ENCODE peak calls at places on chromosome 15, in eight cellular contexts. D, F, O, V, Z, L, S and M are unnamed samples.

GRCh38 chr15:48395532-48396011 is 64.3 kb downstream of the DUT start:
- DNase-seq in D (no peak), F (no peak), O (no peak), V (no peak), Z (no peak), L (no peak), S (peak; percentile 52), M (no peak)

GRCh38 chr15:74438206-74438605 is 4.4 kb upstream of the SEMA7A start:
- DNase-seq in D (no peak), F (no peak), O (no peak), V (no peak), Z (no peak), L (no peak), S (no peak), M (no peak)

GRCh38 chr15:93359780-93360161 is 270.8 kb upstream of the RGMA start:
- DNase-seq in D (no peak), F (no peak), O (no peak), V (no peak), Z (no peak), L (no peak), S (no peak), M (no peak)

GRCh38 chr15:75431682-75432081 is 19.8 kb downstream of the SIN3A start:
- DNase-seq in D (no peak), F (no peak), O (no peak), V (no peak), Z (no peak), L (no peak), S (peak; percentile 22), M (no peak)

GRCh38 chr15:60134609-60135008 is 130.5 kb downstream of the FOXB1 start:
- DNase-seq in D (no peak), F (no peak), O (no peak), V (no peak), Z (peak; percentile 21), L (no peak), S (no peak), M (peak; percentile 13)

GRCh38 chr15:84601555-84601838 is 688 bp downstream of the ZSCAN2 start:
- DNase-seq in D (no peak), F (no peak), O (no peak), V (no peak), Z (no peak), L (no peak), S (no peak), M (no peak)

GRCh38 chr15:65044724-65045481 is at the start of gene SLC51B:
- DNase-seq in D (no peak), F (no peak), O (no peak), V (no peak), Z (no peak), L (no peak), S (no peak), M (no peak)

GRCh38 chr15:74375303-74375693 is 7.9 kb upstream of the CYP11A1 start:
- DNase-seq in D (peak; percentile 73), F (peak; percentile 84), O (peak; percentile 69), V (peak; percentile 77), Z (peak; percentile 96), L (peak; percentile 61), S (peak; percentile 80), M (peak; percentile 72)

GRCh38 chr15:98324341-98324970 is 323.9 kb upstream of the IGF1R start:
- DNase-seq in D (no peak), F (no peak), O (no peak), V (no peak), Z (no peak), L (no peak), S (no peak), M (no peak)